ENCODE peak calls at places on chromosomes 16 and 17, in ten cellular contexts. O is uterus, C is coronary artery, H is kidney, X is body of pancreas, W is mammary epithelial cell, G is thoracic aorta, Y is upper lobe of right lung, N is sigmoid colon, Z is HFF-Myc. P is an unnamed sample.

GRCh38 chr17:62164712-62165377 is 99.8 kb upstream of the MED13 start:
- DNase-seq in O (no peak), C (no peak), H (no peak), X (no peak), W (no peak), G (no peak), Y (no peak), N (no peak), Z (no peak), P (no peak)

GRCh38 chr16:72612271-72612670 is 435.7 kb downstream of the ZFHX3 start:
- DNase-seq in O (no peak), C (no peak), H (no peak), X (no peak), W (no peak), G (no peak), Y (no peak), N (no peak), Z (peak), P (peak)

GRCh38 chr16:24745791-24746190 is 16.3 kb downstream of the TNRC6A start:
- DNase-seq in O (no peak), C (no peak), H (no peak), X (no peak), W (no peak), G (no peak), Y (no peak), N (no peak), Z (no peak), P (no peak)

GRCh38 chr16:9012848-9013507 is 49.3 kb upstream of the USP7 start:
- DNase-seq in O (no peak), C (no peak), H (peak), X (no peak), W (no peak), G (no peak), Y (no peak), N (no peak), Z (no peak), P (no peak)

GRCh38 chr17:76089680-76090516 is 10.9 kb downstream of the ZACN start:
- DNase-seq in O (no peak), C (no peak), H (peak), X (no peak), W (no peak), G (no peak), Y (no peak), N (peak), Z (no peak), P (no peak)

GRCh38 chr17:28956112-28956511 is 4.8 kb upstream of the PHF12 start:
- DNase-seq in O (no peak), C (no peak), H (no peak), X (no peak), W (no peak), G (no peak), Y (no peak), N (peak), Z (no peak), P (no peak)

GRCh38 chr17:35694906-35695305 is 36.5 kb upstream of the RASL10B start:
- DNase-seq in O (no peak), C (no peak), H (no peak), X (no peak), W (no peak), G (no peak), Y (no peak), N (no peak), Z (no peak), P (no peak)

GRCh38 chr17:11554042-11554441 is 44.2 kb upstream of the DNAH9 start:
- DNase-seq in O (no peak), C (no peak), H (no peak), X (no peak), W (no peak), G (no peak), Y (no peak), N (no peak), Z (no peak), P (no peak)

DNA sequence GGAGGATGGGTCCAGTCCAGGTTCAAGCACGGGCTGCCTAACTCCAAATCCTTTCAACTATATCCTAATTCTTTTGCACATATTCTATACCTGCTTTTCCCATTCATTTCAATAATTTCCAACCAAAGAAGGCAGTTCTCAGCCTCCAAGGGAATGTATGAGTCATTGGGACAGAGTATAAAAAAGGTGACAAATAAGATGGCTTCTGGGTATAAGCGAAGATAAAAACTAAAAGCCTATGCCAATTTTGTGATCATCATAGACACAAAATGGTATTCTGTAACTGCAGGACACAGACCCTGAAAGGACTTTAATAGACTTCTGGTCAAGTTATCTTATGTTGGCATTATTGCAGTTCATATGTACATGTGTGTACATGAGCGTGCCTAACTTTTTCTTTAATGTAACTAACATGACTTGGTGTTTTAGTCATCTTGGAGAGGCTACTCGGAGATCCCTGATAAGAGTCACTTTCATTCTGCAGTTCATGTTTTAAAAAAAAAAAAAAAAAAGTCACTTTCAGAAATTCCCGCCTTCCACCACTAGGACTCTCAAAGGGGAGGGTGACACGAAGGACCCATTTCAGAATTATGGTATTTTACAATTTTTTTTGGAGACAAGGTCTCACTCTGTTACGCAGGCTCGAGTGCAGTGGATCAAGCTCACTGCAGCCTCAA is 17.3 kb downstream of the COG1 start:
- DNase-seq in O (no peak), C (no peak), H (no peak), X (no peak), W (no peak), G (no peak), Y (no peak), N (no peak), Z (no peak), P (no peak)
- TF ChIP-seq CTCF in O (no peak), C (no peak), H (no peak), X (peak), W (peak), G (peak), Y (peak), N (no peak), Z (peak), P (peak)

GRCh38 chr16:67538666-67539101 is 10.1 kb downstream of the RIPOR1 start:
- DNase-seq in O (no peak), C (peak), H (peak), X (no peak), W (no peak), G (no peak), Y (no peak), N (peak), Z (no peak), P (peak)
- H3K4me3 ChIP-seq in O (peak), C (peak), H (peak), X (no peak), W (no peak), G (peak), Y (peak), N (peak), Z (peak), P (peak)

DNA sequence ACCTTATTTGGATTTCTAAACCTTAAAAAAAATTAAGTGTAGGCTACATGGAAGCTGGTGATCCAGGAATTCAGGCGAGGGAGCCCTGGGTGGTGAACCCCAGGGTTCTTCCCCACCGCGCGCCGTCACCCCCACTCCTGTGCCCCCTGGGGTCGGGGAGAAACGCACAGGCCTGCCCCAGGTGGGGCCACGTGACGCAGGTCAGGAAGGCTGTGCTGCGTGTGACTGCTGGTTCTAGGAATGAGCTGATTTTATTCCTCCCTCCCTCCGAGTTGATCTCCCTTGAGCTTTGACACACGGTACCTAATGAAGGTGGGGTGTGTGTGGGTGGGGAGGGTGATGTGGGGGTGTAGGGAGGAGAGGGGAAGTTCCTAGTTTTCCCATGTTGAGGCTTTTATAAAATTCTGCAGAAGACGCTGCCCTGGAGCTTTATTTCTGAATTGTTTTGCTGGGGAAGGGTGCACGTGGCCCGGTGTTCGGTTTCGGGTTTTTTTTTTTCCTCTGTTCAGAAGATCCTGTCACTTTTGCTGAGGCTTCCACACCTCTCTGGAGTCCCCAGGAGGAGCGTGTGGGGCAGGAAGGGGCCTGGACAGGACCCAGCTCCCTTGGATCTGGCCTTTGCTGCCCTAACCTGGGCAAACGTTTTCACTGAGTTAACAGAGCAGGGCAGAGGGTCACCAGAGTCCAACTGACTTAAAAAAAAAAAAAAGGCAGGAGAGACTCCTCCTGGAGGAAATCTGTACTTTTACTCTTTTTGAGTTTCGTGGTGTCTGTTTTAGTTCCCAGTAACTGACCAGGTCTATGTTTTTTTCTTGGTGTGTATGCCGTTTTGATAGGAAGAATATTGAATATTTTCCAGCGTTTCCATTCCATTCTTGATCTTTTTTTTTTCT is 55.8 kb upstream of the GSE1 start:
- DNase-seq in O (peak), C (no peak), H (peak), X (peak), W (peak), G (no peak), Y (peak), N (no peak), Z (no peak), P (peak)
- TF ChIP-seq CTCF in O (peak), C (no peak), H (no peak), X (no peak), W (no peak), G (peak), Y (no peak), N (no peak), Z (no peak), P (peak)

GRCh38 chr17:1590031-1590746 is 27.6 kb upstream of the PITPNA start:
- DNase-seq in O (peak), C (peak), H (no peak), X (no peak), W (peak), G (peak), Y (no peak), N (no peak), Z (peak), P (peak)
- H3K4me3 ChIP-seq in O (no peak), C (peak), H (no peak), X (no peak), W (no peak), G (peak), Y (no peak), N (no peak), Z (no peak), P (no peak)

DNA sequence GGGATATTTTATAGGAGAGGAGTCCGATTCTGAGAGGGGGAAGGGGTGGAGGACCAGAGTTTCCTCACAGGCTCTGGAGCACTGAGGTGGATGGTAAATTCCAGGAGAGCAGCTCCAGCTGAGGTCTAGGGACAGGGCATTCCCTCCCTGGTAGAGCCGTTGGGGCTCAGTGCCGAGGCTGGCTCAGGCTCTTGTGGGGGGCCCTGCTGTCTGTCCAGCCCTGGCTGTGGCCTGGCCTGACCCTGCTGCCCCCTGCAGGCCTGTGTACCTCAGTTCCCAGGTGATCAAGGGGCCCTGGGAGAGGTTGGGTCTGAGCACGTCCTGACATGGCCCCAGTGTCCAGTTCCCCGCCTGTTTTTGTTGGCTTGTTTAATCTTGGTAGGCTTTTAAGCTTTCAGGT is 16.8 kb downstream of the ZNF750 start:
- DNase-seq in O (no peak), C (no peak), H (peak), X (no peak), W (no peak), G (no peak), Y (no peak), N (no peak), Z (no peak), P (no peak)
- TF ChIP-seq CTCF in O (no peak), C (no peak), H (no peak), X (no peak), W (no peak), G (no peak), Y (peak), N (no peak), Z (peak), P (no peak)

DNA sequence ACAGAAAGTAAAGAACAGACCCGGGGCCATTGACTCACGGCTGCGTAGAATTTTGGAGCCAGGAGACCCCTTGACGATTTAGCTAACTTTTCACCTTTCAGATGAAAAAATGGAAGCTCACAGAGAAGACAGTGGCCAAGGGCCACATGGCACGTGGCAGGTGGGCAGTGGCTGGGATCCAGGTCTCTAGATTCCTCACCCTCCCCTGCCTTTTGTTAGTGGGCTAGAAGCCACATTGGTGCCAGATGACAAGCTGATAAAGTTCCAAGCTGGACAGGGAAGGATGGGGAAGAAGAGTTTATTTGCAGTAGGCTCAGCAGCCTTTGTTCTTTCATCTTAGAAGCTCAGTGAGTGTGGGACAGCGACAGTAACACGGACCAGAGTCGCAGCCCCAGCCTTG is 105.8 kb downstream of the SPACA3 start:
- DNase-seq in O (no peak), C (no peak), H (no peak), X (no peak), W (no peak), G (no peak), Y (no peak), N (no peak), Z (no peak), P (no peak)
- H3K4me3 ChIP-seq in O (no peak), C (no peak), H (no peak), X (no peak), W (no peak), G (no peak), Y (no peak), N (no peak), Z (no peak), P (no peak)

DNA sequence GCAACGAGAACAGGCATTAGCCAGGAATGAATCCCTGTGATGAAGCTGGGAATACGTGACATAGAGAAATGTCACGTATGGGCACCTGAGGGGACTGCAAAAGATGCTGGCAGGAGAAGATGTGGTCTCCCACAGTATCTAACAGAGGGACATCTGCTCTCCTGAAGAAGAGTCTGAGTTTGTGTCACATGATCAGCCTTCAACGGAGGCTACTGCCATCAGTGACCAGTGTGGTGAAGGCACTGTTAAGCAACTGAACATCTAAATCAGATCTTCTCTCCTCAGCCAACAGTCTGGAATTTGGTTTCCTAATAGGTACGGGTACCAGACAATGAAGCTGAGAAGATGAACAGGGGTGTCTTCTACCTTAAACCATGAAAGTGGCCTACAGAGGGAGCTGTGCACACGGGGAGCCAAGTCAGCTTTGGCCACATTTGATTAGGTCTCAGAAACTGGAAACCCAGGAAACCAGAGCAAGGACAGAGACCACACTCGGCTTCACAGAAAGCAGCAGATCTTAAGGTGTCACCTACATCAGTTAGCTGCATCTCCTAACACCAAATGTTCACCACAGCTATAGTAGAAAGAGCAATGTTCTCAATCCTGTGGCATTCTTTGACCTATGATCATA is 41.8 kb downstream of the BRD7 start:
- DNase-seq in O (no peak), C (no peak), H (no peak), X (no peak), W (peak), G (no peak), Y (no peak), N (no peak), Z (no peak), P (peak)
- TF ChIP-seq CTCF in O (peak), C (peak), H (peak), X (peak), W (peak), G (peak), Y (peak), N (no peak), Z (peak), P (peak)

GRCh38 chr16:89052824-89053724 is 40.6 kb upstream of the ACSF3 start:
- DNase-seq in O (no peak), C (no peak), H (peak), X (no peak), W (peak), G (no peak), Y (no peak), N (no peak), Z (no peak), P (no peak)

GRCh38 chr16:89051521-89052166 is 42.0 kb upstream of the ACSF3 start:
- DNase-seq in O (no peak), C (no peak), H (peak), X (no peak), W (no peak), G (no peak), Y (no peak), N (no peak), Z (no peak), P (no peak)

GRCh38 chr16:89053725-89054029 is 40.0 kb upstream of the ACSF3 start:
- DNase-seq in O (no peak), C (no peak), H (no peak), X (no peak), W (no peak), G (no peak), Y (no peak), N (no peak), Z (no peak), P (no peak)

GRCh38 chr16:89050868-89051311 is 42.8 kb upstream of the ACSF3 start:
- DNase-seq in O (no peak), C (no peak), H (peak), X (no peak), W (no peak), G (no peak), Y (no peak), N (no peak), Z (no peak), P (no peak)

DNA sequence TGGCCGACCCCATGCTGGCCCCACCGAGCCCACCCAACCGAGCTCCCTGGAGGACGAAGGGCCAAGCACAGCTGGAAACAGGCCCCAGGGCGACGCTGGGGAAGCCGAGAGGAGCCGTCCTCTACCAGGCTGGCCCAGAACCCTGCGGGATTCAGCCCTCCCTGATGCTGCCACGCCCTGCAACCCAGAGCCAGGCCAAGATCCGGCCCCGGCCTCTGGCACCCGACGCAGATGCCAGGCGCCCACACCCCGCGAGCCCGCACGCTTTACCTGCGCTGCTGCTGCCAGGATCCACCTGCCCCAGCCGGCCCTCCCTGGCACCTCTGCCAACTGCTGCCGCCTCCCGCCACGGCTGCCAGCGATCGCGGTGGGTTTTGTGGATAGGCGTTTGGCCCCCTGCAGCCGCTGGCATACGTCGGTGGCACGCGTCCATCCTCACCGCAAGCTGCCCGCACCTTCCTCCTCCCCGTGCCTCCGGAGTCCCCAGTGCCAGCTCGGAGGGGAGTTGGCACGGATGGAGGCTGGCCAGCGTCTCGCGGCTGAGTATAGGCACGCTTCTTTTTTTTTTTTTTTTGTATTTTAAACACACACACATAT is 41.4 kb upstream of the ACSF3 start:
- DNase-seq in O (no peak), C (no peak), H (peak), X (no peak), W (peak), G (no peak), Y (no peak), N (no peak), Z (no peak), P (no peak)
- H3K4me3 ChIP-seq in O (no peak), C (no peak), H (no peak), X (no peak), W (peak), G (peak), Y (peak), N (no peak), Z (no peak), P (no peak)

DNA sequence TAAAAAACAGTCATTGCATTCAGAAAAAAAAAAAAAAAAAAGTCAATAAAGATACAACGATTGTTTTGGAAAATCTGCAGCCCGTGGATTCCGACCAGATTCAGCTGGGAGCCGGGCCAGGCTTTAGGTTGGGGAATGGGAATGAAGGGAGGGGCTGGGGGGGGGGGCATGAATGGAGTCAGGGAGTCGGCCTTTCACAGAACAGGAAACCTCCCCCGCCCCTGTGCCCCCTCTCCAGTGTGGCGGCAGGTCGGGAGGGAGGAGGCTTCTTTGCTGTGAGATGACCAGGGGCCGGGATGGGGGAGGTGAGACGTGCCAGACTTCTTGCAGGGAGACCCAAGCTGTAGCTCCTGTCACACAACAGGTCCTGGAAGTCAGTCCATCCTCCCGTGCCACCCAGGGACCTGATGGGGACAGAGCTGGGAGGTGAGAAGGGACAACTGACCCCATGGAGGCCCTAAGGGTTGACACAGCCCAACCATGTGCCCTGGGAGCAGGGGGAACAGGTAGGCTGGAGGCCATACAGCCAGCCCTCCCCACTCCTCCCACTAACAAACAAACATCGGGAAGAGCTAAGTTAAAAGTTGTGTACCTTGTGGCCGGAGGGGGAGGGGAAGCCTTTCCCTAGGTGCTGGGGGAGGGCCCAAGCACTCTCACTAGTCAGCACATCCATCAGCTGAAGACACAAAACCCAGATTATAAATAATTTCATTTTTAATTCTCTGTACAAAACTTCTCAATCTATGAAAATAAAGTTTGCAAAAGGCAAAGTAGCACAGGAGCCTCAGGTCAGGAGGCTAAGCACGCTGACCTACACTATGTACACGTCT is 25.2 kb downstream of the SREBF1 start:
- DNase-seq in O (no peak), C (no peak), H (no peak), X (no peak), W (no peak), G (no peak), Y (no peak), N (no peak), Z (no peak), P (no peak)
- TF ChIP-seq CTCF in O (no peak), C (no peak), H (no peak), X (no peak), W (no peak), G (no peak), Y (no peak), N (no peak), Z (no peak), P (no peak)